ENCODE peak calls at places on chromosomes 3 and 15, in eight cellular contexts. Q is NCI-H2029; A is T-helper 2 cell; M is stromal cell of bone marrow; O is stimulated activated naive CD8-positive, alpha-beta T cell treated with anti-CD3 and anti-CD28 coated beads, Interleukin-15, Interleukin-2, amounts not matched to agents 100 U/mL and 50 U/mL, for 24 hours; P is Ammon's horn; Z is NCI-H460; L is GM04504. N is an unnamed sample.

GRCh38 chr15:45088801-45089711 is 24.9 kb downstream of the DUOX2 start:
- DNase-seq in Q (no peak), A (no peak), M (no peak), O (no peak), P (no peak), Z (no peak), L (no peak), N (no peak)

GRCh38 chr3:156551261-156551660 is 3.7 kb downstream of the SSR3 start:
- DNase-seq in Q (no peak), A (no peak), M (no peak), O (no peak), P (no peak), Z (no peak), L (peak), N (no peak)

GRCh38 chr3:186097663-186098451 is 11.0 kb downstream of the ETV5 start:
- DNase-seq in Q (peak), A (no peak), M (peak), O (no peak), P (peak), Z (peak), L (no peak), N (peak)

GRCh38 chr3:107235193-107235922 is 141.9 kb upstream of the CCDC54 start:
- DNase-seq in Q (no peak), A (no peak), M (no peak), O (no peak), P (peak), Z (no peak), L (no peak), N (no peak)

GRCh38 chr3:140442621-140443020 is 235.2 kb upstream of the TRIM42 start:
- DNase-seq in Q (no peak), A (no peak), M (no peak), O (no peak), P (no peak), Z (no peak), L (no peak), N (no peak)

GRCh38 chr3:36991923-36992805 is 767 bp downstream of the EPM2AIP1 start:
- DNase-seq in Q (no peak), A (no peak), M (peak), O (peak), P (peak), Z (peak), L (peak), N (no peak)

GRCh38 chr3:46378426-46378942 is 7.7 kb downstream of the CCR5 start:
- DNase-seq in Q (no peak), A (no peak), M (peak), O (peak), P (peak), Z (peak), L (no peak), N (peak)

GRCh38 chr3:139772539-139773500 is 95.0 kb upstream of the NMNAT3 start:
- DNase-seq in Q (no peak), A (no peak), M (peak), O (no peak), P (no peak), Z (no peak), L (peak), N (no peak)

GRCh38 chr3:52498134-52499054 is 3.3 kb downstream of the STAB1 start:
- DNase-seq in Q (no peak), A (no peak), M (peak), O (no peak), P (peak), Z (no peak), L (peak), N (no peak)

GRCh38 chr15:75348563-75349350 is 1.9 kb downstream of the NEIL1 start:
- DNase-seq in Q (no peak), A (no peak), M (no peak), O (no peak), P (no peak), Z (no peak), L (no peak), N (no peak)

GRCh38 chr3:38004415-38005075 is 14.0 kb downstream of the VILL start:
- DNase-seq in Q (peak), A (no peak), M (peak), O (peak), P (peak), Z (peak), L (no peak), N (no peak)

GRCh38 chr3:190321789-190322603 is at the start of gene CLDN1:
- DNase-seq in Q (no peak), A (peak), M (peak), O (peak), P (peak), Z (peak), L (peak), N (peak)

GRCh38 chr3:104556372-104557078 is 810.2 kb upstream of the ALCAM start:
- DNase-seq in Q (no peak), A (no peak), M (no peak), O (no peak), P (peak), Z (no peak), L (no peak), N (no peak)

GRCh38 chr3:142618917-142619401 is 22.8 kb downstream of the PLS1 start:
- DNase-seq in Q (peak), A (no peak), M (no peak), O (no peak), P (peak), Z (peak), L (no peak), N (no peak)

GRCh38 chr3:29338981-29339833 is 58.3 kb downstream of the RBMS3 start:
- DNase-seq in Q (no peak), A (no peak), M (no peak), O (no peak), P (no peak), Z (no peak), L (no peak), N (no peak)

GRCh38 chr3:33047842-33048834 is 48.8 kb downstream of the GLB1 start:
- DNase-seq in Q (no peak), A (peak), M (no peak), O (peak), P (peak), Z (no peak), L (no peak), N (no peak)

GRCh38 chr15:71705151-71705550 is 105.2 kb upstream of the NR2E3 start:
- DNase-seq in Q (no peak), A (no peak), M (no peak), O (no peak), P (no peak), Z (no peak), L (no peak), N (peak)

GRCh38 chr15:68431792-68432401 is at the start of gene ITGA11:
- DNase-seq in Q (peak), A (no peak), M (no peak), O (no peak), P (peak), Z (peak), L (no peak), N (no peak)

GRCh38 chr3:188192034-188192433 is 38.1 kb downstream of the LPP start:
- DNase-seq in Q (no peak), A (no peak), M (no peak), O (no peak), P (no peak), Z (no peak), L (no peak), N (no peak)

GRCh38 chr3:197003461-197004385 is 25.9 kb downstream of the MELTF start:
- DNase-seq in Q (peak), A (no peak), M (no peak), O (peak), P (no peak), Z (no peak), L (no peak), N (no peak)

GRCh38 chr15:78350058-78350457 is 9.9 kb downstream of the CRABP1 start:
- DNase-seq in Q (peak), A (no peak), M (no peak), O (no peak), P (no peak), Z (no peak), L (no peak), N (no peak)

GRCh38 chr15:76343313-76343996 is 6.9 kb downstream of the ISL2 start:
- DNase-seq in Q (no peak), A (no peak), M (no peak), O (no peak), P (no peak), Z (no peak), L (no peak), N (no peak)

GRCh38 chr15:22950211-22950990 is 29.8 kb downstream of the CYFIP1 start:
- DNase-seq in Q (no peak), A (no peak), M (no peak), O (no peak), P (peak), Z (no peak), L (no peak), N (no peak)

N was measured in iPS DF 19.7.